ENCODE peak calls at places on chromosomes 7 and 10, in five cellular contexts. M is sigmoid colon, R is suprapubic skin, S is spleen, G is GM23338. V is an unnamed sample.
A peak's percentile ranks its signal among the peaks of the same experiment; 100 is the strongest.

GRCh38 chr7:139897422-139898085 is 68.5 kb downstream of the TBXAS1 start:
- DNase-seq in S (no peak), G (no peak), M (no peak), R (no peak), V (no peak)

GRCh38 chr7:141738592-141739013 is 445 bp downstream of the SSBP1 start:
- DNase-seq in G (no peak), M (no peak), R (no peak), S (no peak), V (no peak)

GRCh38 chr7:101163281-101164070 is 1.9 kb downstream of the VGF start:
- DNase-seq in G (peak; percentile 72), S (peak; percentile 82), R (no peak), M (no peak), V (no peak)

GRCh38 chr10:43843331-43844101 is 194.8 kb upstream of the ZNF32 start:
- DNase-seq in M (peak; percentile 85), S (no peak), G (no peak), R (no peak), V (no peak)

GRCh38 chr7:14988941-14989340 is 86.4 kb upstream of the DGKB start:
- DNase-seq in M (no peak), S (no peak), R (no peak), G (no peak), V (no peak)

GRCh38 chr10:44070282-44070681 is 314.6 kb downstream of the CXCL12 start:
- DNase-seq in R (no peak), S (no peak), G (no peak), M (peak; percentile 90), V (peak; percentile 19)

GRCh38 chr7:122301858-122302745 is 2.4 kb downstream of the FEZF1 start:
- DNase-seq in S (no peak), R (no peak), M (no peak), G (peak; percentile 61), V (no peak)

GRCh38 chr7:44489955-44490350 is 505 bp downstream of the NUDCD3 start:
- DNase-seq in S (no peak), R (no peak), M (no peak), G (no peak), V (peak; percentile 49)

GRCh38 chr10:19817251-19818046 is 1.2 kb downstream of the PLXDC2 start:
- DNase-seq in R (peak; percentile 75), M (peak; percentile 72), S (peak; percentile 77), G (peak; percentile 81), V (peak; percentile 43)

GRCh38 chr10:77746313-77746712 is 108.7 kb upstream of the KCNMA1 start:
- DNase-seq in M (no peak), S (no peak), R (no peak), G (no peak), V (no peak)

GRCh38 chr10:110138197-110138812 is 69.1 kb upstream of the MXI1 start:
- DNase-seq in S (no peak), R (no peak), M (no peak), G (peak; percentile 92), V (no peak)

GRCh38 chr10:63515002-63515763 is 6.0 kb upstream of the REEP3 start:
- DNase-seq in G (peak; percentile 97), M (no peak), S (no peak), R (no peak), V (no peak)

GRCh38 chr7:155611808-155612447 is 32.5 kb upstream of the RBM33 start:
- DNase-seq in R (no peak), M (no peak), S (no peak), G (no peak), V (no peak)

GRCh38 chr7:123675092-123675473 is 19.4 kb downstream of the LMOD2 start:
- DNase-seq in R (no peak), S (no peak), M (no peak), G (no peak), V (no peak)

GRCh38 chr10:10891437-10891836 is 126.2 kb upstream of the CELF2 start:
- DNase-seq in G (no peak), S (no peak), M (no peak), R (no peak), V (no peak)

GRCh38 chr7:43040461-43040860 is 72.0 kb upstream of the HECW1 start:
- DNase-seq in M (no peak), R (no peak), S (no peak), G (no peak), V (no peak)

GRCh38 chr10:125482108-125482507 is 200.9 kb downstream of the TEX36 start:
- DNase-seq in G (peak; percentile 3), R (no peak), M (no peak), S (no peak), V (no peak)

GRCh38 chr7:47478926-47479791 is 102.8 kb downstream of the TNS3 start:
- DNase-seq in S (no peak), M (no peak), R (no peak), G (no peak), V (no peak)

GRCh38 chr7:47481656-47482012 is 100.3 kb downstream of the TNS3 start:
- DNase-seq in R (no peak), S (no peak), G (no peak), M (no peak), V (no peak)

GRCh38 chr7:47480576-47481538 is 101.1 kb downstream of the TNS3 start:
- DNase-seq in S (no peak), R (no peak), G (peak; percentile 77), M (no peak), V (peak; percentile 33)

GRCh38 chr7:47478017-47478344 is 103.9 kb downstream of the TNS3 start:
- DNase-seq in M (no peak), R (no peak), S (no peak), G (no peak), V (no peak)

DNA sequence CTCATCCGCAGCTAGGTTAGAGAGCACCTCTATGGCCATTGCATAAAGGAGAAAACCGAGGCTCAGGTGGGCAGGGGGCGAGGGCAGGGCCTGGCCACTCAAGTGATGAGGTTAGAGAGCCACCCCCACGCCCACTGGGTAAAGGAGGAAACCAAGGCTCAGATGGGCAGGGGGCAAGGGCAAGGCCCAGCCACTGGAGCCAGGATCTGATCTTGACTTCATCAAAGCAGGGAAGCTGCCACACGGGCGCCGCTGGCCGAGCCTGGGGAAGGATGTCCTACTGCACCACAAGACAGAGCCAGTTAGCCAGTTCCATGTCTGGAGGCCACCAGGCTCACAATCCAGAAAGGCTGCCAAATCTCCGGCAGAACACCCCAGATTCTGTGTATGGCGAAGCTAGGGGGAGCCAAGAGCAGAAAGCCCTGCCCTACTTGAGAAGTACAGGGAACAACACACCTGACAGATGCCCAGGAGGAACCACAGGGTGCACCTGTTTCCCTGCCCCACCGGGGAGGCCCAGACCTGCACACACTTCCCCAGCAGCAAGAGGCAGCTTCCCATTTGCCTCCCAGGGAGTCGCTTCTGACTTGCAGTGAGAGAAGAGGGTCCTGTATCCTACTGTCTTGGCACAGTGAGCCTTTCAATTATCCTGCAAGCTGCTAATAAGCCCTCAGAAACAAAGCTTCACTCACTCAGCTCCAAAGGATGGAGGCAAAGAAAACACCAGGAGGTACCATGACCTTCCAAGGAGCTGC is 101.9 kb downstream of the TNS3 start:
- DNase-seq in R (no peak), M (no peak), S (no peak), G (no peak), V (peak; percentile 48)
- TF ChIP-seq CTCF in R (no peak), M (no peak), S (no peak), G (peak; percentile 1), V (no peak)

GRCh38 chr7:51607447-51607846 is 290.8 kb upstream of the COBL start:
- DNase-seq in G (no peak), M (no peak), R (no peak), S (no peak), V (no peak)
- TF ChIP-seq POLR2AphosphoS5 in G (no peak), M (no peak), R (no peak), S (no peak), V (no peak)

GRCh38 chr10:119769886-119770285 is 44.0 kb downstream of the INPP5F start:
- DNase-seq in M (no peak), G (no peak), S (no peak), R (no peak), V (no peak)
- H3K4me3 ChIP-seq in M (no peak overlapping the region), G (no peak overlapping the region), S (no peak overlapping the region), R (no peak overlapping the region), V (no peak overlapping the region)

DNA sequence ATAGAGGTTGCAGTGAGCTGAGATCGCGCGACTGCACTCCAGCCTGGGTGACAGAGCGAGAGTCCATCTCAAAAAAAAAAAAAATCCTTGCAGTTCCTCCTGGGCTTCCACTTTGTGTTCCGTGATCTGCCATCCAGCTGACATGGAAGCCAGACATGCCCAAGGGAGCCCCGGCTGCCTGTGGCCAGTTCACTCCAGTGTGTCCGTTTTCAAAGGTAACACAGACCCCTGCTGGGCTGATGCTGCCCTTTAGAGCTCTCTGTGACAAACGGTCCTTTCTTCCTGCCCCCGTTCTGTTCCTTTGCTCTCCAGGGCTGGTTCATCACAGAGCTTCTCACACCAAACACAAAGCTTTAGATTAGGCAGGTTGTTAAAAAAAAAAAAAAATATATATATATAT is 130.8 kb downstream of the CUL2 start:
- DNase-seq in S (no peak), R (no peak), M (no peak), G (no peak), V (no peak)
- TF ChIP-seq CTCF in S (no peak), R (no peak), M (no peak), G (no peak), V (no peak)

GRCh38 chr7:7681936-7682329 is 36.5 kb downstream of the RPA3 start:
- DNase-seq in G (no peak), M (no peak), S (no peak), R (no peak), V (no peak)

GRCh38 chr7:7686806-7687205 is 31.6 kb downstream of the RPA3 start:
- DNase-seq in M (no peak), R (no peak), G (no peak), S (no peak), V (no peak)

GRCh38 chr7:7681191-7681935 is 37.0 kb downstream of the RPA3 start:
- DNase-seq in G (peak; percentile 71), S (no peak), M (no peak), R (no peak), V (peak; percentile 36)

GRCh38 chr7:7687800-7688199 is 30.6 kb downstream of the RPA3 start:
- DNase-seq in S (no peak), R (no peak), M (no peak), G (no peak), V (no peak)

DNA sequence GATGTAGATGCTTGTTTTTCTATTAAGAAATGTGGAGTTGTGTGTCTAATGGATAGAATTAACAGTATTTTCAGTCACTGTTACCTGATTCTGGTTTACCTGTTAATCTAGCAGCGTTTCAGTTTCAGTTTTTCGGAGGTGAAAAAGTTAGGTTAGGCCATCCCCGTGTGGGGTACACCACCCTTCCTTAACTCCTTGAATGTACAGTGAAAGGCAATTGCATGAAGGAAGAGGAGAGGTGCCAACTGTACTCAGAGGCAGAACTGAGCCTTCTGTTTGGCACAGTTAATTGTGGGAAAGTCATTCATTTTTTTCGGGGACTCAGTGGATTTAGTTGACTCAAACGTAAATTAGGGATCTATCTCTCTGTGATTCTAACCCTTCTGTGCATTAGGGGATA is 35.6 kb downstream of the RPA3 start:
- DNase-seq in G (no peak), M (no peak), S (no peak), R (no peak), V (no peak)
- TF ChIP-seq POLR2AphosphoS5 in G (no peak), M (no peak), S (no peak), R (no peak), V (no peak)

V was measured in transverse colon.